ENCODE peak calls at places on chromosomes 4 and X, in nine cellular contexts. R is IMR-90, D is neural progenitor cell, J is MM.1S, Z is HepG2, L is GM12878, F is fibroblast of lung, E is HCT116, H is astrocyte. O is an unnamed sample.

GRCh38 chr4:35934370-35934981 is 309.8 kb downstream of the ARAP2 start:
- DNase-seq in J (peak), D (peak), L (peak), E (peak), R (peak), Z (peak), F (peak), H (peak), O (peak)

GRCh38 chr4:34220601-34221000 is 2023.7 kb downstream of the ARAP2 start:
- DNase-seq in F (no peak), L (no peak), J (no peak), R (no peak), E (no peak), D (no peak), H (no peak), Z (no peak), O (no peak)

GRCh38 chrX:11770320-11770719 is 12.3 kb downstream of the MSL3 start:
- DNase-seq in J (peak), L (peak), Z (peak), H (peak), F (peak), E (peak), D (peak), R (peak), O (peak)

GRCh38 chr4:75135068-75135825 is 202.3 kb downstream of the PARM1 start:
- DNase-seq in Z (no peak), H (no peak), J (peak), D (no peak), E (no peak), F (no peak), R (no peak), L (peak), O (no peak)

GRCh38 chr4:122914292-122914904 is 8.0 kb downstream of the NUDT6 start:
- DNase-seq in E (no peak), J (peak), D (no peak), L (peak), R (peak), F (peak), Z (peak), H (no peak), O (no peak)

GRCh38 chr4:1406946-1407656 is 859 bp upstream of the NKX1-1 start:
- DNase-seq in J (no peak), Z (no peak), R (no peak), E (no peak), F (no peak), D (no peak), H (no peak), L (no peak), O (no peak)

GRCh38 chrX:68995780-68996551 is 167.1 kb downstream of the EFNB1 start:
- DNase-seq in L (no peak), J (no peak), R (peak), D (no peak), F (peak), H (peak), E (no peak), Z (peak), O (no peak)

GRCh38 chr4:184416913-184417734 is 57.2 kb downstream of the IRF2 start:
- DNase-seq in D (no peak), H (no peak), L (peak), R (peak), E (no peak), J (peak), Z (no peak), F (peak), O (no peak)

DNA sequence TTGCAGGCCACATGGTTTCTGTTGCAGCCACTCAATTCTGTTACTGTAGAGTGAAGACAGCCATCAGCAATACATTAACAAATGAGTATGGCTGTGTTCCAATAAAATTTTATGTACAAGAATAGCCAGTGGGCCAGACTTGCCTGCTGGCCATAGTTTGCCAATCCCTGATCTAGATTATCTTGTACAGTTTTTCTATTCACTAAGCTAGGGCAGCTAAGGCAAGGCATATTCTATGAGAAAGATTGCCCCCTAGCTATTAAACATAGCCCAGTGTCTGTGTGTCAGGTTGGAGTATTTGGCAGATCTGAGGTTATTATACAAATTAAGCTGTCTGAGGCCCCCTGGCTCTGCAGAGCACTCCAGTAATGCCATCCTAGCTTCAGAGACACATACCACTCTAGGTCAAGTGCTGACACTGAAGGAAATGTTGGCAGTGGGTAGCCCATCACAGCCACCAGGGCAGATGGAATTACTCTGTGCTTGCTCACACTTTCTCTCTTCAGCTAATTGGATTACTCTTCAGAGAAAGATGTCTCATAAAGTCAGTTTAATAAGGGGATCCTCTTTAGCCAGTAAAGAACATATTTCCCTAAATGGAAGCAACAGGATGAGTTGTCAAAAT is 40.7 kb downstream of the MTTP start:
- DNase-seq in F (no peak), H (no peak), E (no peak), D (no peak), Z (no peak), L (no peak), J (no peak), R (no peak), O (no peak)
- TF ChIP-seq CTCF in F (no peak), H (no peak), E (no peak), D (no peak), Z (no peak), L (no peak), J (no peak), R (no peak), O (no peak)

GRCh38 chr4:110512901-110513300 is 36.9 kb downstream of the ENPEP start:
- DNase-seq in J (no peak), F (no peak), E (no peak), H (no peak), D (no peak), L (no peak), R (no peak), Z (no peak), O (no peak)

GRCh38 chr4:110514889-110515479 is 39.0 kb downstream of the ENPEP start:
- DNase-seq in R (peak), H (peak), J (peak), Z (peak), L (no peak), F (peak), D (peak), E (peak), O (peak)

GRCh38 chr4:110516106-110516922 is 40.4 kb downstream of the ENPEP start:
- DNase-seq in E (peak), F (peak), D (peak), R (peak), H (peak), J (peak), Z (peak), L (peak), O (peak)

GRCh38 chr4:110518889-110519490 is 43.0 kb downstream of the ENPEP start:
- DNase-seq in D (peak), Z (peak), J (peak), R (peak), E (no peak), L (no peak), F (peak), H (no peak), O (no peak)

DNA sequence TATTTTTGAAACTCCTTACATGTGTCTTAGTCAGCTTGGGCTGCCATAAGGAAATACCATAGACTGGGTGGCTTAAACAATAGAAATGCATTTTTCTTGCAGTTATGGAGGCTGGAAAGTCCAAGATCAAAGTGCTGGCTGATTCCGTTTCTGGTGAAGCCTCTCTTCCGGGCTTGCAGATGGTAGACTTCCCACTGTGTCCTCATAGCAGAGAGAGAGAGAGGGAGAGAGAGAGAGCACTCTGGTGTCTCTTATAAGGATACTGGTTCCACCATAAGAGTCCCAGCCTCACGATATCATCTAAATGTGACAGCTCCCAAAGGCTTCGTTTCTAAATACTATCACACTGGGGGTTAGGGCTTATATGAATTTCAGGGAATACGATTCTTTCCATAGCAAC is 39.7 kb downstream of the ENPEP start:
- DNase-seq in L (no peak), R (no peak), E (no peak), J (peak), H (no peak), Z (no peak), D (no peak), F (no peak), O (peak)
- H3K4me2 ChIP-seq in L (peak), R (peak), E (peak), J (peak), H (peak), Z (peak), D (no peak), F (no peak), O (peak)

GRCh38 chrX:71659342-71659741 is 8.0 kb upstream of the LOC101059915 start:
- DNase-seq in H (no peak), L (no peak), F (no peak), Z (no peak), R (no peak), D (no peak), E (no peak), J (no peak), O (no peak)
- TF ChIP-seq CTCF in H (no peak), L (no peak), F (no peak), Z (no peak), R (no peak), D (no peak), E (no peak), J (no peak), O (no peak)

DNA sequence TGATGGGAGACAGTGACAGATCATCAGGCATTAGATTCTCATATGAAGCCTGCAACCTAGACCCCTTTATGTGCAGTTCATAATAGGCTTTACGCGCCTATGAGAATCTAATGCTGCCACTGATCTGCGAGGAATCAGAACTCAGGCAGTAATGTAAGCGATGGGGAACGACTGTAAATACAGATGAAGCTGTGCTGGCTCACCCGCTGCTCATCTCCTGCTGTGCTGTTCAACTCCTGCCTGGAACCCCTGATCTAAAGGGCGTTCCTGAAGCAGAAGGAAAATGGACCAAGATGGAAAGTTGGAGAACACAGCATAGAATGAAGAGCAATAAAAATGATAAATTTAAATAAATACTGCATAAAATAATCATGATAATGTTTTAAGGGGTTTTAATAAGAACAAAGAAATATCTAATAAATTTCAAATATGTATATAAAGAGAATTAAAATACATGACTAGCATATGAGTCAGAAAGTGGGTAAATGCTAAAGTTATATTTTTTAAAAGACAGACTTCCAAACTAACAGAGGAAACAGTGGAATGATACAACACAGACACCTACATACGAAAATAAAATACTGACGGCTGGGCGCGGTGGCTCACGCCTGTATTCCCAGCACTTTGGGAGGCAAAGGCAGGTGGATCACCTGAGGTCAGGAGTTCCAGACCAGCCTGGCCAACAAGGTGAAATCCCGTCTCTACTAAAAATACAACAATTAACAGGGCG is 59.2 kb downstream of the RBM47 start:
- DNase-seq in J (no peak), L (no peak), F (no peak), H (no peak), Z (no peak), R (peak), D (no peak), E (no peak), O (no peak)
- H3K4me2 ChIP-seq in J (no peak), L (no peak), F (no peak), H (no peak), Z (no peak), R (no peak), D (no peak), E (no peak), O (no peak)

GRCh38 chr4:158268553-158268952 is 58.3 kb downstream of the TMEM144 start:
- DNase-seq in D (no peak), H (no peak), F (no peak), Z (no peak), R (no peak), J (no peak), E (no peak), L (no peak), O (no peak)
- TF ChIP-seq CTCF in D (peak), H (no peak), F (no peak), Z (no peak), R (no peak), J (no peak), E (peak), L (no peak), O (no peak)

O was measured in A549.